ENCODE peak calls at places on chromosomes 1 and 21, in four cellular contexts. H, P, E and B are unnamed samples.

GRCh38 chr1:182120411-182121258 is 59.1 kb upstream of the ZNF648 start:
- DNase-seq in H (no peak), P (peak), E (no peak), B (no peak)

GRCh38 chr1:47875831-47876586 is 121.2 kb downstream of the TRABD2B start:
- DNase-seq in H (no peak), P (no peak), E (no peak), B (no peak)

GRCh38 chr1:239112536-239112935 is 273.8 kb upstream of the CHRM3 start:
- DNase-seq in H (no peak), P (no peak), E (no peak), B (no peak)

GRCh38 chr1:27137022-27137542 is 17.8 kb downstream of the SLC9A1 start:
- DNase-seq in H (peak), P (peak), E (peak), B (no peak)

GRCh38 chr21:42234464-42235241 is 15.7 kb downstream of the ABCG1 start:
- DNase-seq in H (peak), P (peak), E (peak), B (no peak)

GRCh38 chr1:176066709-176067108 is 140.4 kb downstream of the COP1 start:
- DNase-seq in H (no peak), P (no peak), E (no peak), B (no peak)

GRCh38 chr1:247103777-247104591 is at the start of gene ZNF669:
- DNase-seq in H (peak), P (peak), E (peak), B (no peak)

GRCh38 chr1:182035097-182035770 is 26.3 kb downstream of the ZNF648 start:
- DNase-seq in H (no peak), P (no peak), E (no peak), B (no peak)

GRCh38 chr1:201624741-201625646 is 86.1 kb downstream of the NAV1 start:
- DNase-seq in H (no peak), P (no peak), E (no peak), B (no peak)

GRCh38 chr1:220012259-220012658 is 34.0 kb downstream of the EPRS1 start:
- DNase-seq in H (no peak), P (no peak), E (no peak), B (no peak)

GRCh38 chr1:54558434-54559030 is 10.5 kb downstream of the ACOT11 start:
- DNase-seq in H (no peak), P (peak), E (no peak), B (no peak)

GRCh38 chr1:9720785-9721605 is 69.5 kb downstream of the PIK3CD start:
- DNase-seq in H (no peak), P (no peak), E (no peak), B (no peak)

GRCh38 chr1:34408011-34408410 is 231.3 kb downstream of the C1orf94 start:
- DNase-seq in H (no peak), P (no peak), E (no peak), B (no peak)

GRCh38 chr1:188128761-188129160 is 1300.0 kb downstream of the PLA2G4A start:
- DNase-seq in H (no peak), P (no peak), E (no peak), B (no peak)

GRCh38 chr1:212651521-212651920 is 43.0 kb downstream of the ATF3 start:
- DNase-seq in H (no peak), P (no peak), E (no peak), B (no peak)

GRCh38 chr1:63742526-63742925 is 31.3 kb upstream of the ROR1 start:
- DNase-seq in H (no peak), P (no peak), E (no peak), B (no peak)

GRCh38 chr21:28132713-28133112 is 860.0 kb downstream of the LTN1 start:
- DNase-seq in H (no peak), P (no peak), E (no peak), B (no peak)

GRCh38 chr1:21865943-21866628 is 54.0 kb downstream of the LDLRAD2 start:
- DNase-seq in H (peak), P (no peak), E (no peak), B (no peak)

GRCh38 chr1:235867903-235868469 is 1.3 kb upstream of the LYST start:
- DNase-seq in H (no peak), P (no peak), E (peak), B (no peak)

GRCh38 chr1:34928865-34929496 is 469 bp downstream of the DLGAP3 start:
- DNase-seq in H (peak), P (no peak), E (no peak), B (no peak)

GRCh38 chr1:221987860-221988520 is 246.1 kb upstream of the DUSP10 start:
- DNase-seq in H (peak), P (no peak), E (no peak), B (no peak)

GRCh38 chr1:12748778-12749355 is 2.9 kb downstream of the CFAP107 start:
- DNase-seq in H (no peak), P (no peak), E (no peak), B (no peak)

GRCh38 chr1:67894981-67895735 is 61.9 kb upstream of the GNG12 start:
- DNase-seq in H (no peak), P (no peak), E (no peak), B (no peak)

GRCh38 chr1:112325504-112325903 is 70.5 kb upstream of the CTTNBP2NL start:
- DNase-seq in H (no peak), P (no peak), E (no peak), B (no peak)